ENCODE peak calls at places on chromosomes 7 and 10, in eight cellular contexts. One of them, this sample, is unnamed.
A peak's percentile ranks its signal among the peaks of the same experiment; 100 is the strongest.

GRCh38 chr10:132407846-132408278 is 10.9 kb downstream of the PWWP2B start:
- DNase-seq in GM18507: no peak
- DNase-seq in lower lobe of right lung: peak; percentile 90
- DNase-seq in MCF 10A: no peak
- DNase-seq in left ventricle myocardium superior: no peak
- DNase-seq in PC-9: peak; percentile 90
- DNase-seq in H9: peak; percentile 88
- DNase-seq in T-helper 1 cell: no peak
- DNase-seq in this sample: peak; percentile 90

GRCh38 chr10:80702143-80702542 is 164.4 kb downstream of the SH2D4B start:
- DNase-seq in T-helper 1 cell: no peak
- DNase-seq in H9: no peak
- DNase-seq in MCF 10A: no peak
- DNase-seq in left ventricle myocardium superior: peak; percentile 38
- DNase-seq in PC-9: no peak
- DNase-seq in GM18507: no peak
- DNase-seq in lower lobe of right lung: no peak
- DNase-seq in this sample: no peak

GRCh38 chr10:52897162-52897561 is 124.6 kb upstream of the MBL2 start:
- DNase-seq in H9: no peak
- DNase-seq in GM18507: no peak
- DNase-seq in PC-9: no peak
- DNase-seq in lower lobe of right lung: no peak
- DNase-seq in T-helper 1 cell: no peak
- DNase-seq in MCF 10A: peak; percentile 13
- DNase-seq in left ventricle myocardium superior: no peak
- DNase-seq in this sample: no peak

GRCh38 chr10:76122056-76122455 is 690.6 kb downstream of the LRMDA start:
- DNase-seq in H9: no peak
- DNase-seq in PC-9: no peak
- DNase-seq in MCF 10A: no peak
- DNase-seq in left ventricle myocardium superior: no peak
- DNase-seq in T-helper 1 cell: no peak
- DNase-seq in GM18507: no peak
- DNase-seq in lower lobe of right lung: no peak
- DNase-seq in this sample: no peak

GRCh38 chr7:118352854-118353453 is 128.4 kb downstream of the ANKRD7 start:
- DNase-seq in lower lobe of right lung: no peak
- DNase-seq in PC-9: no peak
- DNase-seq in T-helper 1 cell: no peak
- DNase-seq in left ventricle myocardium superior: no peak
- DNase-seq in MCF 10A: peak; percentile 42
- DNase-seq in H9: no peak
- DNase-seq in GM18507: no peak
- DNase-seq in this sample: no peak

GRCh38 chr7:41886906-41887311 is 184.0 kb upstream of the INHBA start:
- DNase-seq in T-helper 1 cell: no peak
- DNase-seq in GM18507: no peak
- DNase-seq in H9: peak; percentile 52
- DNase-seq in MCF 10A: peak; percentile 83
- DNase-seq in PC-9: peak; percentile 17
- DNase-seq in lower lobe of right lung: no peak
- DNase-seq in left ventricle myocardium superior: peak; percentile 72
- DNase-seq in this sample: no peak

GRCh38 chr7:143388491-143389101 is 7.5 kb downstream of the ZYX start:
- DNase-seq in GM18507: no peak
- DNase-seq in MCF 10A: no peak
- DNase-seq in T-helper 1 cell: no peak
- DNase-seq in left ventricle myocardium superior: peak; percentile 38
- DNase-seq in lower lobe of right lung: no peak
- DNase-seq in H9: peak; percentile 65
- DNase-seq in PC-9: no peak
- DNase-seq in this sample: no peak

GRCh38 chr7:132500727-132501410 is 75.4 kb downstream of the PLXNA4 start:
- DNase-seq in T-helper 1 cell: no peak
- DNase-seq in MCF 10A: peak; percentile 29
- DNase-seq in GM18507: no peak
- DNase-seq in lower lobe of right lung: no peak
- DNase-seq in PC-9: no peak
- DNase-seq in H9: peak; percentile 58
- DNase-seq in left ventricle myocardium superior: peak; percentile 74
- DNase-seq in this sample: no peak

GRCh38 chr10:71966046-71967004 is 2.1 kb downstream of the CHST3 start:
- DNase-seq in left ventricle myocardium superior: no peak
- DNase-seq in lower lobe of right lung: no peak
- DNase-seq in T-helper 1 cell: no peak
- DNase-seq in H9: no peak
- DNase-seq in PC-9: peak; percentile 25
- DNase-seq in MCF 10A: peak; percentile 73
- DNase-seq in GM18507: no peak
- DNase-seq in this sample: peak; percentile 19

GRCh38 chr10:91798736-91799579 is 732 bp downstream of the TNKS2 start:
- DNase-seq in T-helper 1 cell: peak; percentile 45
- DNase-seq in GM18507: no peak
- DNase-seq in H9: peak; percentile 53
- DNase-seq in lower lobe of right lung: peak; percentile 68
- DNase-seq in MCF 10A: peak; percentile 65
- DNase-seq in left ventricle myocardium superior: no peak
- DNase-seq in PC-9: peak; percentile 15
- DNase-seq in this sample: peak; percentile 20

GRCh38 chr10:44008270-44008916 is 359.7 kb upstream of the ZNF32 start:
- DNase-seq in H9: no peak
- DNase-seq in left ventricle myocardium superior: no peak
- DNase-seq in PC-9: no peak
- DNase-seq in GM18507: peak; percentile 30
- DNase-seq in lower lobe of right lung: no peak
- DNase-seq in T-helper 1 cell: no peak
- DNase-seq in MCF 10A: peak; percentile 19
- DNase-seq in this sample: no peak

GRCh38 chr10:123429631-123430257 is 236.4 kb upstream of the GPR26 start:
- DNase-seq in left ventricle myocardium superior: no peak
- DNase-seq in MCF 10A: no peak
- DNase-seq in GM18507: no peak
- DNase-seq in PC-9: no peak
- DNase-seq in H9: no peak
- DNase-seq in lower lobe of right lung: no peak
- DNase-seq in T-helper 1 cell: no peak
- DNase-seq in this sample: no peak

GRCh38 chr7:117872565-117873055 is 631 bp downstream of the CTTNBP2 start:
- DNase-seq in GM18507: no peak
- DNase-seq in MCF 10A: no peak
- DNase-seq in left ventricle myocardium superior: peak; percentile 54
- DNase-seq in T-helper 1 cell: no peak
- DNase-seq in lower lobe of right lung: no peak
- DNase-seq in PC-9: no peak
- DNase-seq in H9: peak; percentile 54
- DNase-seq in this sample: peak; percentile 35

GRCh38 chr7:68833442-68833841 is 764.8 kb upstream of the AUTS2 start:
- DNase-seq in GM18507: no peak
- DNase-seq in left ventricle myocardium superior: no peak
- DNase-seq in MCF 10A: no peak
- DNase-seq in lower lobe of right lung: no peak
- DNase-seq in T-helper 1 cell: no peak
- DNase-seq in H9: no peak
- DNase-seq in PC-9: no peak
- DNase-seq in this sample: no peak

GRCh38 chr7:122316467-122317394 is 12.2 kb upstream of the FEZF1 start:
- DNase-seq in left ventricle myocardium superior: no peak
- DNase-seq in H9: peak; percentile 70
- DNase-seq in PC-9: no peak
- DNase-seq in GM18507: no peak
- DNase-seq in MCF 10A: no peak
- DNase-seq in T-helper 1 cell: no peak
- DNase-seq in lower lobe of right lung: no peak
- DNase-seq in this sample: no peak

GRCh38 chr7:82740246-82740848 is 296.8 kb upstream of the CACNA2D1 start:
- DNase-seq in T-helper 1 cell: no peak
- DNase-seq in lower lobe of right lung: no peak
- DNase-seq in left ventricle myocardium superior: peak; percentile 26
- DNase-seq in H9: peak; percentile 38
- DNase-seq in GM18507: no peak
- DNase-seq in PC-9: peak; percentile 55
- DNase-seq in MCF 10A: peak; percentile 67
- DNase-seq in this sample: peak; percentile 52